ENCODE peak calls at places on chromosomes 1 and 21, in four cellular contexts. One of them, this sample, is unnamed.

GRCh38 chr1:78143152-78143551 is 97.4 kb downstream of the GIPC2 start:
- DNase-seq in left ventricle myocardium inferior: no peak
- DNase-seq in glomerular endothelial cell: no peak
- DNase-seq in tibial artery: no peak
- DNase-seq in this sample: peak; percentile 23

GRCh38 chr1:156385534-156386031 is 16.6 kb downstream of the RHBG start:
- DNase-seq in glomerular endothelial cell: peak; percentile 22
- DNase-seq in tibial artery: peak; percentile 57
- DNase-seq in left ventricle myocardium inferior: peak; percentile 41
- DNase-seq in this sample: peak; percentile 82

GRCh38 chr21:19246018-19246417 is 842.4 kb upstream of the TMPRSS15 start:
- DNase-seq in tibial artery: no peak
- DNase-seq in glomerular endothelial cell: no peak
- DNase-seq in left ventricle myocardium inferior: no peak
- DNase-seq in this sample: no peak

GRCh38 chr21:21200103-21200938 is 202.1 kb downstream of the NCAM2 start:
- DNase-seq in glomerular endothelial cell: peak; percentile 70
- DNase-seq in tibial artery: peak; percentile 65
- DNase-seq in left ventricle myocardium inferior: peak; percentile 31
- DNase-seq in this sample: no peak

GRCh38 chr1:17167783-17168479 is 37.0 kb upstream of the PADI1 start:
- DNase-seq in tibial artery: no peak
- DNase-seq in glomerular endothelial cell: no peak
- DNase-seq in left ventricle myocardium inferior: no peak
- DNase-seq in this sample: no peak

GRCh38 chr21:32383812-32384211 is 9.0 kb downstream of the URB1 start:
- DNase-seq in glomerular endothelial cell: no peak
- DNase-seq in tibial artery: no peak
- DNase-seq in left ventricle myocardium inferior: no peak
- DNase-seq in this sample: no peak

GRCh38 chr1:157968951-157969350 is 24.5 kb upstream of the KIRREL1 start:
- DNase-seq in glomerular endothelial cell: no peak
- DNase-seq in left ventricle myocardium inferior: no peak
- DNase-seq in tibial artery: peak; percentile 32
- DNase-seq in this sample: no peak

GRCh38 chr1:77976433-77977076 is 2.3 kb downstream of the FUBP1 start:
- DNase-seq in tibial artery: no peak
- DNase-seq in glomerular endothelial cell: no peak
- DNase-seq in left ventricle myocardium inferior: no peak
- DNase-seq in this sample: no peak

GRCh38 chr1:170663011-170663410 is 920 bp upstream of the PRRX1 start:
- DNase-seq in tibial artery: no peak
- DNase-seq in glomerular endothelial cell: no peak
- DNase-seq in left ventricle myocardium inferior: no peak
- DNase-seq in this sample: no peak

GRCh38 chr1:4684849-4685248 is 30.4 kb downstream of the AJAP1 start:
- DNase-seq in glomerular endothelial cell: no peak
- DNase-seq in left ventricle myocardium inferior: no peak
- DNase-seq in tibial artery: no peak
- DNase-seq in this sample: no peak

GRCh38 chr21:31172328-31172727 is 134.1 kb upstream of the KRTAP19-8 start:
- DNase-seq in glomerular endothelial cell: no peak
- DNase-seq in tibial artery: no peak
- DNase-seq in left ventricle myocardium inferior: no peak
- DNase-seq in this sample: no peak

GRCh38 chr1:43847882-43848281 is 85.7 kb upstream of the ARTN start:
- DNase-seq in left ventricle myocardium inferior: no peak
- DNase-seq in glomerular endothelial cell: no peak
- DNase-seq in tibial artery: no peak
- DNase-seq in this sample: no peak

GRCh38 chr21:18340387-18340942 is 63.1 kb downstream of the TMPRSS15 start:
- DNase-seq in left ventricle myocardium inferior: no peak
- DNase-seq in tibial artery: no peak
- DNase-seq in glomerular endothelial cell: no peak
- DNase-seq in this sample: no peak

GRCh38 chr1:181737056-181737455 is 253.7 kb downstream of the CACNA1E start:
- DNase-seq in glomerular endothelial cell: no peak
- DNase-seq in left ventricle myocardium inferior: no peak
- DNase-seq in tibial artery: no peak
- DNase-seq in this sample: no peak

GRCh38 chr1:36947384-36947783 is 86.9 kb downstream of the GRIK3 start:
- DNase-seq in tibial artery: no peak
- DNase-seq in glomerular endothelial cell: no peak
- DNase-seq in left ventricle myocardium inferior: no peak
- DNase-seq in this sample: no peak

GRCh38 chr1:8632092-8632491 is 185.3 kb downstream of the RERE start:
- DNase-seq in glomerular endothelial cell: no peak
- DNase-seq in tibial artery: no peak
- DNase-seq in left ventricle myocardium inferior: no peak
- DNase-seq in this sample: no peak

This sample was measured in GM19239.